ENCODE peak calls at places on chromosomes 7 and 10, in seven cellular contexts. B is colonic mucosa, H is GM13977, L is ovary, K is suprapubic skin, O is lower lobe of right lung, T is fibroblast of pulmonary artery. R is an unnamed sample.

GRCh38 chr10:44922826-44923545 is 11.8 kb downstream of the TMEM72 start:
- DNase-seq in B (no peak), K (no peak), H (no peak), O (no peak), L (no peak), T (no peak), R (no peak)

GRCh38 chr7:116171094-116171493 is 39.2 kb upstream of the TES start:
- DNase-seq in L (no peak), K (no peak), H (no peak), O (no peak), T (peak), B (no peak), R (no peak)

GRCh38 chr10:24952146-24952700 is at the start of gene PRTFDC1:
- DNase-seq in H (peak), T (no peak), L (peak), O (peak), K (peak), B (peak), R (no peak)

GRCh38 chr10:43197834-43198681 is 59.8 kb downstream of the CSGALNACT2 start:
- DNase-seq in T (no peak), K (peak), H (peak), O (peak), B (no peak), L (peak), R (peak)

GRCh38 chr10:54909165-54909564 is 108.1 kb upstream of the PCDH15 start:
- DNase-seq in K (no peak), T (no peak), H (no peak), B (no peak), O (no peak), L (no peak), R (no peak)

GRCh38 chr10:79404231-79404609 is 41.2 kb downstream of the ZCCHC24 start:
- DNase-seq in K (peak), T (peak), B (no peak), L (peak), O (peak), H (no peak), R (no peak)

GRCh38 chr10:132722391-132722790 is 63.6 kb downstream of the NKX6-2 start:
- DNase-seq in L (no peak), K (no peak), T (no peak), H (no peak), O (no peak), B (no peak), R (no peak)

GRCh38 chr7:134378562-134378961 is 61.8 kb upstream of the SLC35B4 start:
- DNase-seq in B (no peak), K (no peak), L (no peak), T (no peak), H (no peak), O (no peak), R (no peak)

GRCh38 chr7:42151309-42151708 is 85.7 kb downstream of the GLI3 start:
- DNase-seq in K (no peak), L (no peak), H (no peak), T (peak), O (no peak), B (no peak), R (no peak)

GRCh38 chr10:73865459-73866442 is 8.6 kb downstream of the CAMK2G start:
- DNase-seq in T (no peak), O (peak), L (no peak), B (peak), K (no peak), H (peak), R (peak)

GRCh38 chr7:130490888-130491771 is 755 bp upstream of the MEST start:
- DNase-seq in K (no peak), T (peak), L (peak), B (no peak), O (peak), H (peak), R (no peak)

GRCh38 chr10:127944256-127944655 is 37.4 kb downstream of the PTPRE start:
- DNase-seq in B (no peak), K (no peak), L (no peak), H (no peak), O (no peak), T (no peak), R (no peak)

GRCh38 chr10:52679117-52679516 is 93.5 kb downstream of the MBL2 start:
- DNase-seq in H (no peak), L (no peak), O (no peak), T (no peak), K (no peak), B (no peak), R (no peak)

GRCh38 chr10:133154996-133155778 is 4.8 kb upstream of the KNDC1 start:
- DNase-seq in O (no peak), L (no peak), K (no peak), B (no peak), H (no peak), T (no peak), R (peak)

GRCh38 chr10:131816157-131816775 is 84.5 kb upstream of the PPP2R2D start:
- DNase-seq in T (no peak), L (no peak), B (peak), K (peak), H (no peak), O (no peak), R (no peak)

GRCh38 chr10:50216894-50217293 is 34.4 kb downstream of the ASAH2 start:
- DNase-seq in T (peak), L (no peak), B (no peak), K (no peak), H (no peak), O (no peak), R (no peak)

GRCh38 chr7:128373588-128373987 is 12.1 kb upstream of the PRRT4 start:
- DNase-seq in T (no peak), K (no peak), L (no peak), B (no peak), O (no peak), H (no peak), R (no peak)

GRCh38 chr10:59976909-59977308 is 70.6 kb upstream of the CCDC6 start:
- DNase-seq in K (no peak), T (no peak), B (no peak), H (no peak), L (no peak), O (no peak), R (no peak)

DNA sequence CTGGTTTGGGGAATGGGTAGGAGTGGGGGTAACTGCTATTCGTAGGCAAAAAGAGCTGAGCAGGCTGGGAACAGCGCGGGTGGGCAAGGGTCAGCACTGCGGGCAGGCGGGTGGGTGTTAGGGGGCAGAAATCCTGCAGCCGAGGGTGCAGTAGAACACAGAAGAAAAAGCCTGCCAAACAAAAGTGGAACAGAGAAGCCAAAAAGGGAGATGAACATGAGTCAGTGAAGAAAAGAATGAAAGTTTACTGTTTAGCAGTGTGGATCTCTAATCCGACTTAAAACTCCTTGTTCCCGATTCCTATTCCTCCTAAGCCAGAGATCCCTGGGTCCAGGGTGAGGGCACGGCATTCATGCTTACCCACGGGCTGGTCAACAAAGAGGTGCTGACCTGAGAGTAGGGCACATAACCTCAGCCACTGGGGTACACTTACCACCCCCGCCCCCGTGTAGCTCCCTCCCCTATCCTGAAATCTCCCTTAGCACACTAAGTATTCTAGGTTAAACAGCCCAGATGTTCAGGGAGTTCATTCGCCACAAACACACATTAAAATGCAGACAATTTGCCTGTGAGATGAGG is 27.1 kb downstream of the PRSS2 start:
- DNase-seq in L (no peak), K (no peak), H (peak), B (no peak), O (no peak), T (no peak), R (no peak)
- TF ChIP-seq CTCF in L (no peak), K (no peak), H (no peak), B (no peak), O (no peak), T (no peak), R (no peak)

GRCh38 chr7:108112683-108113082 is 17.5 kb downstream of the LAMB4 start:
- DNase-seq in B (no peak), K (no peak), H (no peak), L (no peak), T (no peak), O (no peak), R (no peak)

GRCh38 chr7:108108131-108108530 is 22.0 kb downstream of the LAMB4 start:
- DNase-seq in O (no peak), K (no peak), H (no peak), B (no peak), T (no peak), L (no peak), R (no peak)

GRCh38 chr7:108114117-108114841 is 15.9 kb downstream of the LAMB4 start:
- DNase-seq in T (peak), L (no peak), B (no peak), H (no peak), O (no peak), K (no peak), R (no peak)

GRCh38 chr7:108104324-108104723 is 25.8 kb downstream of the LAMB4 start:
- DNase-seq in O (no peak), H (no peak), T (peak), L (no peak), B (no peak), K (no peak), R (no peak)

DNA sequence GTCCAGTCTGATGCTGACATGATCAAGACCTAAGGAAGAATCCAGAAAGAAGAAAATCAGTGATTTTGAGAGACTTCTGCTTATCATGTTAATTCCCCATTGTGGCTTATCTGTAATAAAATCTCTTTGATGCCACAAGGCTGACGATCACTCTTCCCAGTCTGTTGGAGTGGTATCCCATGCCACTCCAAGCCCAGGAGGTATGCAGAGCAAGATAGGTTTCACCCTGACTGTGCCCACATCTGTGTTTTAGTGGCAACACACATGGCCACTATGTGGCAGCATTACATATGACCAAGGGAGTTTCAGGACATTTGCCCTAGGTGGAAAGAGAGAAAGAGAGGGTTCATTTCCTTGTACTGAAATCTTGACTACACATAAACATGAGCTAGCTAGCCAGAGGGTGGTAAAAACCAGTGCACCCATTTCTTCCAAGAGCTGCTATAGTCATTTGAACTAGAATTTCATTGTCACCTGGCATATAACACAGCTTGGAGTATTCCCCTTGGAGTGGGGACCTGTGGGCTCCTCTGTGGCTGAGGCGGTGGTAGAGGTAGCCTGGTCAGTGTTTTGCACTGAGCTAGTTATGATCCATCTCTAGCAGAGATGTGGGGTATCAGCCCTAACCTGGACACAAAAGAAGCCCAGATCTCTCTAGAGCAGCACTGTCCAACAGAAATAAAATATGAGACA is 20.8 kb downstream of the LAMB4 start:
- DNase-seq in H (peak), K (no peak), T (peak), L (no peak), O (no peak), B (no peak), R (no peak)
- TF ChIP-seq CTCF in H (peak), K (no peak), T (peak), L (no peak), O (peak), B (peak), R (peak)

GRCh38 chr10:34081948-34082347 is 733.1 kb downstream of the PARD3 start:
- DNase-seq in K (no peak), H (no peak), L (no peak), O (no peak), T (no peak), B (no peak), R (no peak)
- TF ChIP-seq CTCF in K (no peak), H (no peak), L (no peak), O (no peak), T (no peak), B (no peak), R (no peak)

GRCh38 chr7:132443776-132444520 is 132.3 kb downstream of the PLXNA4 start:
- DNase-seq in B (no peak), H (no peak), L (no peak), T (no peak), K (no peak), O (no peak), R (no peak)
- TF ChIP-seq CTCF in B (no peak), H (no peak), L (no peak), T (no peak), K (no peak), O (no peak), R (no peak)

DNA sequence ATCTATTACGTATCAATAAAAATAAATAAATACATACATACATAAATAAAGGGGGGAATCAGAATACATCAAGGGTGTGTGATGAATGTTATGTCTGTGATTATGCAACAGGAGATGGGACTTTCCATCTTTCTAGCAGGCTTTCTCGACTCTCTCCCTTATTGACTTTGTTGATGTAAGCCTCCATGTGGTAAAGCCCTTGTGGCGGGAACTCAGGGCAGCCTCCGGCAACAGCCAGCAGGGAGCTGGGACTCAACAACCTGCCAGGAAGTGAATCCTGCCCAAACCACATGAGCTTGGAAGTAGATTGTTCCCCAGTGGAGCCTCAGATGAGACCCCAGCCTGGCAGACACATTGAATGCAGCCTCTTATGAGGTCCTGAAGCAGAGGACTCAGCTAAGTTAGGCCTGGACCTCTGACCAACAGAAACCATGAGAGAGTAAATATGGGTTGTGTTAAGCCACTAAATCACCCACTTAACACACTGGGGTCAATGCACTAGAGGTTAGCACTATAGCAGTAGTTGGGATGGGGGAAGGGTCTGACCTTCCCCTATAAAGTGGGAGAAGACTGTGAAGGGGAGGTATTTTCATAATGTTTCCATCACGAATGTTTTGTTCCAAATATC is 104.0 kb downstream of the JCAD start:
- DNase-seq in O (no peak), L (no peak), T (peak), H (no peak), K (no peak), B (no peak), R (no peak)
- TF ChIP-seq CTCF in O (no peak), L (no peak), T (no peak), H (no peak), K (no peak), B (no peak), R (no peak)

GRCh38 chr7:69630292-69630691 is 32.0 kb downstream of the AUTS2 start:
- DNase-seq in K (no peak), O (no peak), L (no peak), T (peak), B (no peak), H (peak), R (no peak)

GRCh38 chr7:69632280-69632679 is 34.0 kb downstream of the AUTS2 start:
- DNase-seq in T (no peak), K (no peak), L (no peak), H (no peak), B (no peak), O (no peak), R (no peak)

GRCh38 chr7:69635572-69636190 is 37.4 kb downstream of the AUTS2 start:
- DNase-seq in H (no peak), T (peak), L (no peak), B (no peak), O (no peak), K (no peak), R (no peak)

GRCh38 chr7:69633122-69633892 is 35.0 kb downstream of the AUTS2 start:
- DNase-seq in B (no peak), L (no peak), O (no peak), H (no peak), T (peak), K (no peak), R (no peak)

DNA sequence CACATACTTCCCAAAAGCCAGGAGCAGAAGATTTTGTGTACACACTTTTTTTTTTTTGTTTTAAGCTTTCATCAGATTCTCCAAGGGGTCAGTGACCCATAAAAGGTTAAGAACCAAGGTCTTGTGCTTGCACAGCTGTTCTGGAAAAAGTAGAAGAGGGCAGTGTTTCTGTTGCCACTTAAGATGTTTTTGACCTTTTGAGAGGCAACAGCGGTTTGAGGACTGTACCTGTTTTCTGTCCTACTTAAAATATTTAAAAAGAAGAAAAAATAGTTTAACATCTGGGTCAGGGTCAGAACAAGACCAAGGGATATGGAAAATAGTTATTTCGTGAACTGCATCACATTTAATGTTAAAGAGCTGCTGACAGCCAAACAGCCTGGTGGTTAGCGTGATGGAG is 32.9 kb downstream of the AUTS2 start:
- DNase-seq in H (no peak), O (no peak), K (no peak), L (no peak), B (no peak), T (no peak), R (no peak)
- TF ChIP-seq CTCF in H (no peak), O (no peak), K (no peak), L (no peak), B (no peak), T (no peak), R (no peak)

R was measured in CD14-positive monocyte.